ENCODE peak calls at places on chromosomes 13 and 19, in ten cellular contexts. I is neural progenitor cell, L is K562, T is NB4, K is brain microvascular endothelial cell, Z is mesothelial cell of epicardium, N is tibial artery, W is fibroblast of mammary gland, M is progenitor cell of endocrine pancreas, C is SK-N-SH. D is an unnamed sample.

GRCh38 chr13:112721198-112722104 is 31.6 kb downstream of the ATP11A start:
- DNase-seq in I (no peak), L (no peak), T (no peak), K (no peak), Z (no peak), N (peak), W (no peak), M (no peak), C (no peak), D (no peak)

GRCh38 chr19:41861098-41861768 is 1.2 kb downstream of the RPS19 start:
- DNase-seq in I (no peak), L (no peak), T (no peak), K (no peak), Z (no peak), N (no peak), W (no peak), M (no peak), C (no peak), D (no peak)

GRCh38 chr19:42850981-42851717 is 28.4 kb downstream of the PSG1 start:
- DNase-seq in I (no peak), L (no peak), T (peak), K (peak), Z (no peak), N (peak), W (peak), M (no peak), C (no peak), D (no peak)

GRCh38 chr19:18460900-18461299 is 23.0 kb upstream of the ISYNA1 start:
- DNase-seq in I (no peak), L (no peak), T (no peak), K (no peak), Z (no peak), N (no peak), W (no peak), M (no peak), C (no peak), D (no peak)

GRCh38 chr19:1587872-1588271 is 4.8 kb downstream of the MBD3 start:
- DNase-seq in I (no peak), L (no peak), T (no peak), K (no peak), Z (no peak), N (no peak), W (no peak), M (no peak), C (no peak), D (no peak)

GRCh38 chr19:44623080-44623479 is 9.7 kb downstream of the IGSF23 start:
- DNase-seq in I (no peak), L (no peak), T (peak), K (peak), Z (no peak), N (peak), W (peak), M (no peak), C (no peak), D (no peak)

GRCh38 chr13:91725646-91726045 is 327.2 kb downstream of the GPC5 start:
- DNase-seq in I (no peak), L (no peak), T (no peak), K (no peak), Z (no peak), N (no peak), W (no peak), M (no peak), C (no peak), D (no peak)

GRCh38 chr19:28574212-28574611 is 638.7 kb downstream of the UQCRFS1 start:
- DNase-seq in I (no peak), L (no peak), T (no peak), K (no peak), Z (no peak), N (no peak), W (no peak), M (no peak), C (no peak), D (no peak)

GRCh38 chr19:2171349-2172145 is 7.8 kb downstream of the DOT1L start:
- DNase-seq in I (peak), L (peak), T (no peak), K (no peak), Z (no peak), N (no peak), W (peak), M (no peak), C (peak), D (no peak)

GRCh38 chr13:26469602-26470001 is 87.9 kb upstream of the WASF3 start:
- DNase-seq in I (no peak), L (no peak), T (no peak), K (no peak), Z (no peak), N (no peak), W (no peak), M (no peak), C (no peak), D (no peak)

GRCh38 chr13:102299366-102299765 is 102.5 kb downstream of the FGF14 start:
- DNase-seq in I (no peak), L (no peak), T (no peak), K (no peak), Z (no peak), N (no peak), W (no peak), M (no peak), C (no peak), D (no peak)

DNA sequence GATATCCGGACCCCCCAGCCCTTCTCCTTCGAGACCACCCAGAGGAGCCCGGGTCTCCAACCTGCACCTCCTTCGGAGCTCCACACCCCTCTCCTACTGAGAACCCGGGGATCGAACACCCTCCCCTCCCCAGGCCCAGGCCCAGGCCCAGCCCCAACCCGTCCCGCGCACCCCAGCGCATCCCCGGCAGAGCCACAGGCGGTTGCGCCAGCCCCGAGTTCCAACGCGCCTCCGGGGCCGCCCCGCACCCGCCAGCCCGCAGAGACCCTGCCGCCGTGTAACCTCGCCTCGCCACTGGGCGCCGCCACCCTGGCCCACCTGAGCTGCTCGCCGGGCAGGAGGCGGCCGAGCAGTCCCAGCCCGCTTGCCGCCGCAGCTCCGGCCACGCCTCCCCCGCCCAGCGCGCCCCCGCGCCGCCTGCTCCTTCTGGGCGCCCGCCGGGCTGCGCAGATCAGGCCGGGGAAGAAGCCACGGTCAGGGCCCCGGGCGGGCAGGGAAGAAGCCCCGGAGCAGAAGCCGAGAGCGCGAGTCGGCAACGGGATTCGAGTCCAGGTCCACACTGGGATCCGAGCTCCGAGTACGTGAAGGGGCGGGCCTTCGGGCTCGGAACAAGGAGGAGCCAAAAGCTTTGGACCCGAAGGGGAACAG is at the start of gene MBOAT7:
- DNase-seq in I (no peak), L (no peak), T (no peak), K (no peak), Z (no peak), N (no peak), W (no peak), M (peak), C (no peak), D (peak)
- TF ChIP-seq CTCF in I (peak), L (peak), T (no peak), K (peak), Z (no peak), N (no peak), W (no peak), M (peak), C (peak), D (no peak)

GRCh38 chr13:43787998-43788397 is 1.2 kb upstream of the ENOX1 start:
- DNase-seq in I (peak), L (no peak), T (no peak), K (peak), Z (no peak), N (no peak), W (peak), M (no peak), C (peak), D (no peak)
- TF ChIP-seq CTCF in I (peak), L (peak), T (no peak), K (peak), Z (no peak), N (peak), W (peak), M (no peak), C (peak), D (no peak)

DNA sequence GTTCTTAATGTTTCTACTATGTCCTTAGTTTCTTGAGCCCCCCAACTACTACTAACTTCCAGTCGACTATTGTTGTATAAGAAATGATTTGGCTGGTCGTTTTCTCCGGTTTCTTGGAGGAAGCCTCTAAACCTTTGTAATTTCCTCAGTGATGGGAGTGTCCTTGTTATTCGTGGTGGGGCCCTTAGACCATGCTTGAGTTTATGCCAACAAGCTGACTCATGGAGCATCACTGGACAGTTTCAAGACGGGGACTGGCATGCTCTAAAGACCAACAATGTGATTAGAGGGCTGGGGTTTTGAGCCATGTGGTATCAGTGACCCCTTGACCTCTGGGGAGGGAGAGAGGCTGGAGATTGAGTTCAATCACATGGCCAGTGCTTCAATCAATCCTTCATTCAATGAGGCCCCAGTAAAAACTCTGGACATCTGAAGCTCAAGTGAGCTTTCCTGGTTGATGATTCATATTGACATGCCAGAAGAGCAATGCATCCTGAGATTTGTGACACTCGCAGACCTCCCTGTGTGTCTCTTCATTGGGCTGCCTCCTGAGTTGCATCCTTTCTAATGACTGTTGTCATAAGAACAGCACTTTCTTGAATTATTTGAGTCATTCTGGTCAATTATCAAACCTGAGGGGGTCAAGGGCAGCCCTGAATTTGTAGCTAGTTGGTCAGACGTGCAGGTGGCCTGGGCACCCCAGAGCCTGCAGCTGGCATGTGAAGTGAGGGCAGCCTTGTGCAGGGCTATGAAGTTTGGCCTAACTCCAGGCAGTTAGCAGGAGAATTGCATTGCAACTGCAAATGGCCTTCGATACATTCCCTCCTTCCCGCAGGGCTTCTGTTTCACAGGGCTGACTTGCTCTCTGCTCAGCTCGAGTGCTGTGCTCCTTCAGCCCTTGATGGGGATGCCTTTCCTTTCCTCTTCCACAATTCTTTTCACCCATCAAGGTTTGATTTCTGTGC is 246.5 kb downstream of the FGF9 start:
- DNase-seq in I (no peak), L (no peak), T (no peak), K (no peak), Z (no peak), N (no peak), W (no peak), M (no peak), C (no peak), D (no peak)
- TF ChIP-seq CTCF in I (no peak), L (no peak), T (no peak), K (no peak), Z (no peak), N (no peak), W (no peak), M (no peak), C (no peak), D (no peak)

DNA sequence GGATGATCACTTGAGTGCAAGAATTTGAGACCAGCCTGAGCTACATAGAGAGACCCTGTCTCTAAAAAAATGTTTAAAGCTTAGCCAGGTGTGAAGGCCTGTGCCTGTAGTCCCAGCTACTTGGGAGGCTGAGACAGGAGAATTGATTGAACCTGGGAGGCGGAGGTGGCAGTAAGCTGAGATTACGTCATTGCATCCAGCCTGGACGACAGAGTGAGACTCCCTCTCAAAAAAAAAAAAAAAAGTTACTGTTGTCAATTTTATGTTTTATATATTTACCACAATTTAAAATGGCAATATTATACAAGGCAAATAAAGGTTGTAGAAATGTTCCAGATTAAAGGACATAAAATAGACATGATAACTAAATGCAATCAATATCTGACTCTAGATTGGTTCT is 29.2 kb downstream of the WDR87 start:
- DNase-seq in I (no peak), L (no peak), T (no peak), K (no peak), Z (no peak), N (no peak), W (no peak), M (no peak), C (no peak), D (no peak)
- TF ChIP-seq CTCF in I (no peak), L (no peak), T (no peak), K (no peak), Z (no peak), N (no peak), W (no peak), M (no peak), C (no peak), D (no peak)

GRCh38 chr19:13029893-13030292 is 34.6 kb downstream of the NFIX start:
- DNase-seq in I (peak), L (no peak), T (peak), K (no peak), Z (no peak), N (no peak), W (no peak), M (no peak), C (no peak), D (no peak)
- TF ChIP-seq CTCF in I (peak), L (peak), T (peak), K (peak), Z (no peak), N (peak), W (peak), M (no peak), C (peak), D (peak)

GRCh38 chr13:36395280-36395679 is 37.0 kb upstream of the CCNA1 start:
- DNase-seq in I (no peak), L (peak), T (peak), K (no peak), Z (no peak), N (no peak), W (peak), M (no peak), C (peak), D (no peak)
- TF ChIP-seq CTCF in I (peak), L (no peak), T (peak), K (peak), Z (peak), N (peak), W (peak), M (peak), C (peak), D (no peak)

DNA sequence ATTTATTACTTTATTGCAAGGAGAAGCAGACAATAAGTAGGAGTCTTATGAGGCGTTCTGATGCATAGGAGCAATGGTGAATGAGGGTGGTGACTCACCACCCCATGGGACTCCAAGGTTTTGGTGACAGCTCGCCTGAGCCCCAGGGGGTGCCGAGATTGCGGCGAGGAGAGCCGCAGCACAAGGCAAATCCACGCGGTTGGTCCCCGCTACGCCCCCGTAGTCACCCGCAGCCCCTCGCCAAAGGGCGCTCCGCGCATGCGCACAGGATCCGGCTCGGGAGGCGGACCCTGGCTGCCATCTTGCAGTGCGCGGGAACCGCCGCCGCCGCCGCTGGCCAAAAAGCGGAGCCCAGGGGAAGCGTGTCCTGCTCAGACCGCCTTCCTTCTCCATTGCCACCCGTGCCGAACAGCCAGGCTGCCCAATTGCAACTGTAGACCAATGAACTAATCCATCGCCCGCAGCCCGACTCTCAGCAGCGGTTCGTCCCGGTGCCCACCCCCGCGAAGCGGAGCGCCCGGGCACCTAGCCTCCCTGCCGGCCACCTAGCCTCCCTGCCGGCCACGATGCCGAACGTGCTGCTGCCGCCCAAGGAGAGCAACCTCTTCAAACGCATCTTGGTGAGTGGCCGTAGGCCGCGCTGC is at the start of gene NAA16:
- DNase-seq in I (peak), L (peak), T (peak), K (peak), Z (peak), N (peak), W (peak), M (peak), C (peak), D (peak)
- TF ChIP-seq CTCF in I (no peak), L (no peak), T (no peak), K (no peak), Z (no peak), N (peak), W (no peak), M (no peak), C (no peak), D (no peak)

D was measured in nephron progenitor cell.